ENCODE peak calls at places on chromosomes 3 and 15, in seven cellular contexts. Y is endothelial cell of umbilical vein, M is uterus, K is A549, J is upper lobe of left lung, I is IMR-90, V is NB4. B is an unnamed sample.
A peak's percentile ranks its signal among the peaks of the same experiment; 100 is the strongest.

GRCh38 chr3:126613481-126614187 is 41.3 kb downstream of the TXNRD3 start:
- DNase-seq in J (no peak), K (no peak), M (no peak), Y (no peak), I (peak; percentile 11), V (peak; percentile 49), B (no peak)

GRCh38 chr3:177452487-177452886 is 255.2 kb upstream of the TBL1XR1 start:
- DNase-seq in I (peak; percentile 94), V (peak; percentile 43), M (peak; percentile 46), K (peak; percentile 18), Y (peak; percentile 75), J (no peak), B (no peak)

GRCh38 chr3:134711284-134711683 is 60.5 kb upstream of the KY start:
- DNase-seq in J (no peak), M (no peak), V (peak; percentile 8), Y (no peak), K (no peak), I (peak; percentile 8), B (no peak)

GRCh38 chr3:72290859-72291641 is 506.1 kb upstream of the PROK2 start:
- DNase-seq in Y (no peak), J (no peak), I (no peak), M (no peak), K (no peak), V (no peak), B (no peak)

GRCh38 chr3:149968216-149968615 is 2.5 kb downstream of the PFN2 start:
- DNase-seq in V (no peak), Y (no peak), I (peak; percentile 48), J (no peak), K (peak; percentile 13), M (no peak), B (no peak)

GRCh38 chr15:65919353-65919752 is 50.1 kb downstream of the RAB11A start:
- DNase-seq in I (no peak), Y (no peak), V (no peak), K (no peak), J (no peak), M (no peak), B (no peak)

GRCh38 chr3:64462203-64463120 is 225.3 kb downstream of the ADAMTS9 start:
- DNase-seq in J (no peak), I (peak; percentile 93), K (no peak), V (no peak), M (no peak), Y (no peak), B (no peak)

GRCh38 chr3:146160233-146160963 is 586 bp downstream of the PLOD2 start:
- DNase-seq in V (no peak), M (peak; percentile 81), J (no peak), Y (peak; percentile 96), I (peak; percentile 79), K (peak; percentile 85), B (peak; percentile 66)

GRCh38 chr15:88089019-88089603 is 167.4 kb downstream of the NTRK3 start:
- DNase-seq in I (no peak), M (no peak), K (no peak), V (no peak), J (no peak), Y (no peak), B (no peak)

GRCh38 chr3:135860761-135861160 is 104.8 kb upstream of the PPP2R3A start:
- DNase-seq in Y (no peak), K (no peak), J (no peak), M (no peak), I (no peak), V (no peak), B (no peak)

GRCh38 chr3:125356140-125357026 is 18.7 kb downstream of the ZNF148 start:
- DNase-seq in Y (no peak), K (no peak), V (no peak), J (no peak), I (no peak), M (no peak), B (no peak)

GRCh38 chr15:87365221-87365620 is 891.3 kb downstream of the NTRK3 start:
- DNase-seq in J (no peak), V (no peak), M (no peak), I (peak; percentile 69), Y (no peak), K (no peak), B (no peak)

GRCh38 chr3:188416041-188416440 is 262.1 kb downstream of the LPP start:
- DNase-seq in M (no peak), Y (no peak), V (no peak), J (no peak), K (no peak), I (peak; percentile 45), B (no peak)

GRCh38 chr3:152097770-152098169 is 171.0 kb upstream of the MBNL1 start:
- DNase-seq in K (no peak), J (no peak), Y (no peak), M (no peak), I (no peak), V (no peak), B (no peak)

GRCh38 chr3:183532620-183533409 is 22.7 kb downstream of the KLHL6 start:
- DNase-seq in I (no peak), M (no peak), Y (no peak), K (no peak), V (no peak), J (no peak), B (no peak)

GRCh38 chr3:105518201-105518600 is 151.5 kb downstream of the ALCAM start:
- DNase-seq in Y (no peak), M (no peak), K (peak; percentile 24), V (no peak), I (no peak), J (no peak), B (no peak)

GRCh38 chr3:114308830-114309229 is 15.0 kb downstream of the TIGIT start:
- DNase-seq in Y (no peak), K (no peak), J (no peak), I (no peak), M (no peak), V (no peak), B (peak; percentile 33)

GRCh38 chr3:127448161-127448561 is 142.4 kb downstream of the TPRA1 start:
- DNase-seq in M (no peak), V (no peak), J (no peak), Y (no peak), I (no peak), K (no peak), B (no peak)

GRCh38 chr3:169458323-169458722 is 205.2 kb downstream of the MECOM start:
- DNase-seq in Y (no peak), M (no peak), J (no peak), I (no peak), K (no peak), V (no peak), B (no peak)

GRCh38 chr3:125045965-125046364 is 9.8 kb downstream of the HEG1 start:
- DNase-seq in M (no peak), K (no peak), V (no peak), Y (no peak), I (peak; percentile 87), J (no peak), B (no peak)

GRCh38 chr3:146247906-146248305 is 3.0 kb downstream of the PLSCR4 start:
- DNase-seq in M (no peak), I (no peak), K (no peak), V (no peak), Y (peak; percentile 39), J (no peak), B (no peak)

GRCh38 chr3:69823710-69824109 is 84.4 kb downstream of the MITF start:
- DNase-seq in Y (no peak), K (no peak), M (no peak), I (peak; percentile 53), J (no peak), V (no peak), B (no peak)

DNA sequence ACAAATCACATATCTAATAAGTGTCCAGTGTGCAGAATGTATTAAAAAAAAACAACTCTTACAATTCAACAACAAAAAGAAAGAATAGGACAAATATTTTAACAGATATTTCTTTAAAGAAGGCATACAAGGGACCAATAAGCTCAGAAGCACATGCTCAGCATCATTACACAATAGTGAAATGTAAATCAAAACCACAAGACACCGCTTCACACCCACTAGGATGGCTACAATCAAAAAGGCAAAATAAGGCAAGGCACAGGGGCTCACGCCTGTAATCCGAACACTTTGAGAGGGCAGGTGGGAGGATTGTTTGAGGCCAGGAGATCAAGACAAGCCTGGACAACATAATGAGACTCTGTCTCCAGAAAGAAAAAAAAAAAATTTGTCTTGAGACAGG is 255.6 kb downstream of the MAGI1 start:
- DNase-seq in Y (no peak), V (no peak), J (no peak), K (no peak), M (no peak), I (peak; percentile 11), B (no peak)
- TF ChIP-seq POLR2A in Y (no peak), V (no peak), J (no peak), K (no peak), M (no peak), I (no peak), B (no peak)

DNA sequence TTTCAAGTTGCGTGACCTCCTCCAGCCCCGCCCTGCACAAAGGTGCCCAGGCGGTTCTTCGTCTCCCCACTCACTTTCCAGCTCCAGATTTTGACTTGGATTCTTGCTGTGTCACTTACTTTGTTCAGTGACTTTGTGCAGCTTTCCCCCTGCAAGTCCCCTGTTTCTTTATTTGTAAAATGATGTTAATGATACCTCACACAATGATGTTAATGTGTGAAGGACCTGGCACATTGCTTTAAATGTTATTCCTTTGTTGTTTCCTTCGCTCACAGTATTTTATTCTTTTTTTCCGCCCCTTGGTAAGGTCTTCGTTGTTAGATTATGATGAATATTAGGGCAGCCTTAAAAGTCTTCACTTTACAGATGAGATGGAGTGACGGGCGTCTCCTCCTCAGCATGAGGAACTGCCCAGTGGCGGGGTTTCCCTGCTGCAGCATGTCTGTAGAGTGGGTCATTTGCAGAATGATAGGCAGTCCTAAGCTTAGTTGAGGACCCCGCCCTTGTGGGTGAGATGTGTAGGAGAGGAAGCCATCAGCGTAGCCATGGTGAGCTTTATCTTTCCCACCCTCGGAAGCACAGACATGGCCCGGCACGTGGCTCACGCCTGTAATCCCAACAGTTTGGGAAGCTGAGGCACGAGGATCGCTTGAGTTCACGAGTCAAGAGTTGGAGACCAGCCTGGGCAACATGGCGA is 728 bp downstream of the NIT2 start:
- DNase-seq in M (no peak), I (no peak), K (peak; percentile 26), Y (peak; percentile 27), J (no peak), V (peak; percentile 78), B (peak; percentile 34)
- TF ChIP-seq POLR2A in M (no peak), I (no peak), K (no peak), Y (no peak), J (no peak), V (no peak), B (no peak)

DNA sequence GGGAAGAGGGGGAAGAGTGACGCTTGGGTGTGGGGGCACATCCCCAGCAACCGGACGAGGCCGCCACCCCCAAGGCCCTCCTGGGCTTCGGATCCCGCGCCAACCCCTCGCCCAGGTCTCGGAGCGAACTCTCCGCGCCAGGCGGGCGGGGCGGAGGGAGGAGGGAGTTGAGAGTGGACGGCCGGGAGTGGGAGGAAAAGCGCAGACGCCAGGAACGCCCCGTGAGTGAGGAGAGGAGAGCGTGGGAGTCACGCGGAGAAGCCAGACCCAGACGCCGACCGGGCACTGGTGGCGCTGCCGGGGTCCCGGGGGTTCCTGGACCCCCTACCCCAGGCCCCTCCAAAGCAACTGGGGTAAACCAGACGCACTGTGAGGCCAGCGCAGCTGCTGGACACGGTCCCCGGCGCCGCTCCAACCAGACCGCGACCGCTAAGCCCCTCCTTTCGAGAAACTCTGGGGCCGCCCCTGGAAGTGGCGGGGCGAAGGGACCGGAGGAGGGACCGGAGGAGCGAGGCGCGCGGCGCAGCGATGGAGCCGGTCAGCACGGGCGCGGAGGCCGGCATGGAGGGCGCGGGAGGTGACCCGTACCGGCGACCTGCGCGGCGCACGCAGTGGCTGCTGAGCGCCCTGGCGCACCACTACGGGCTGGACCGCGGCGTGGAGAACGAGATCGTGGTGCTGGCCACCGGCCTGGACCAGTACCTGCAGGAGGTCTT is at the start of gene EFCC1:
- DNase-seq in I (no peak), K (no peak), J (peak; percentile 91), M (peak; percentile 62), Y (peak; percentile 60), V (no peak), B (peak; percentile 46)
- TF ChIP-seq POLR2A in I (no peak), K (no peak), J (no peak), M (peak; percentile 60), Y (no peak), V (no peak), B (peak; percentile 35)

GRCh38 chr15:95682129-95682528 is 648.4 kb upstream of the NR2F2 start:
- DNase-seq in V (no peak), M (no peak), I (no peak), J (no peak), K (no peak), Y (no peak), B (no peak)
- TF ChIP-seq POLR2A in V (no peak), M (no peak), I (no peak), J (no peak), K (no peak), Y (no peak), B (no peak)